ENCODE peak calls at places on chromosomes 7 and 10, in nine cellular contexts. T is T1000; B is pancreas; L is activated CD4-positive, alpha-beta T cell treated with anti-CD3 and anti-CD28 coated beads, Interleukin-2, amount 10 ng/mL, durations not matched to agents 7 days and 5 days; K is GM19239; N is NCI-H1417; U is MV-4-11; V is hepatocyte; Z is substantia nigra. C is an unnamed sample.

GRCh38 chr7:134375206-134375605 is 58.5 kb upstream of the SLC35B4 start:
- DNase-seq in T (no peak), B (no peak), N (no peak), U (no peak), Z (no peak), L (no peak), K (no peak), V (no peak), C (no peak)

GRCh38 chr10:128180843-128181242 is 54.6 kb upstream of the MKI67 start:
- DNase-seq in L (peak), Z (no peak), N (no peak), B (no peak), V (no peak), K (no peak), U (peak), T (no peak), C (no peak)

GRCh38 chr10:3067045-3067858 is at the start of gene PFKP:
- DNase-seq in U (peak), V (peak), L (peak), N (peak), Z (no peak), K (peak), B (no peak), T (no peak), C (no peak)

GRCh38 chr10:24360286-24361127 is 151.6 kb downstream of the KIAA1217 start:
- DNase-seq in T (peak), U (peak), Z (peak), K (peak), L (peak), V (peak), B (peak), N (peak), C (peak)

GRCh38 chr10:109824206-109824605 is 99.1 kb downstream of the XPNPEP1 start:
- DNase-seq in V (no peak), N (no peak), L (no peak), B (no peak), K (no peak), T (no peak), Z (no peak), U (no peak), C (no peak)

GRCh38 chr7:146090023-146090645 is 26.5 kb upstream of the CNTNAP2 start:
- DNase-seq in L (no peak), T (no peak), Z (no peak), B (no peak), N (peak), V (peak), K (peak), U (peak), C (no peak)

GRCh38 chr7:140042386-140042670 is 20.4 kb downstream of the PARP12 start:
- DNase-seq in V (no peak), U (peak), N (no peak), T (no peak), Z (no peak), K (no peak), B (no peak), L (no peak), C (no peak)

GRCh38 chr7:155009570-155010157 is 6.7 kb upstream of the PAXIP1 start:
- DNase-seq in V (no peak), B (no peak), K (no peak), U (peak), L (peak), N (no peak), T (no peak), Z (no peak), C (no peak)

GRCh38 chr10:86295791-86296190 is 70.8 kb downstream of the GRID1 start:
- DNase-seq in V (no peak), L (no peak), U (no peak), B (no peak), Z (no peak), N (no peak), K (no peak), T (no peak), C (no peak)

GRCh38 chr7:2517004-2517403 is 2.6 kb upstream of the LFNG start:
- DNase-seq in Z (no peak), T (peak), B (no peak), N (no peak), K (no peak), U (no peak), V (no peak), L (no peak), C (peak)

GRCh38 chr7:27423290-27423689 is 180.7 kb downstream of the EVX1 start:
- DNase-seq in U (no peak), V (peak), B (no peak), T (no peak), N (no peak), K (no peak), L (no peak), Z (no peak), C (no peak)

GRCh38 chr10:8986975-8987374 is 932.5 kb downstream of the GATA3 start:
- DNase-seq in Z (no peak), T (no peak), V (no peak), L (no peak), N (no peak), B (no peak), U (no peak), K (no peak), C (no peak)

GRCh38 chr7:137127806-137128205 is 215.7 kb downstream of the PTN start:
- DNase-seq in B (no peak), Z (no peak), V (no peak), N (no peak), L (no peak), U (no peak), K (no peak), T (no peak), C (no peak)

GRCh38 chr10:55091691-55092328 is 290.8 kb upstream of the PCDH15 start:
- DNase-seq in V (peak), K (no peak), Z (no peak), T (no peak), U (no peak), L (no peak), N (no peak), B (no peak), C (no peak)

GRCh38 chr7:105648561-105649401 is 67.5 kb upstream of the EFCAB10 start:
- DNase-seq in V (peak), U (no peak), L (no peak), K (no peak), B (peak), N (peak), Z (no peak), T (no peak), C (no peak)

GRCh38 chr10:132584081-132584480 is 46.5 kb downstream of the INPP5A start:
- DNase-seq in B (no peak), U (no peak), T (no peak), N (no peak), Z (no peak), K (no peak), V (no peak), L (no peak), C (no peak)

GRCh38 chr7:134827436-134827835 is 48.0 kb downstream of the CALD1 start:
- DNase-seq in T (no peak), N (no peak), B (no peak), U (no peak), L (no peak), K (no peak), V (no peak), Z (no peak), C (no peak)

GRCh38 chr7:16817536-16817935 is 12.7 kb upstream of the AGR2 start:
- DNase-seq in L (no peak), V (no peak), T (no peak), U (peak), N (peak), B (no peak), K (no peak), Z (no peak), C (no peak)

GRCh38 chr7:30970074-30970473 is 6.3 kb downstream of the GHRHR start:
- DNase-seq in N (no peak), U (no peak), K (no peak), Z (no peak), T (no peak), L (no peak), V (no peak), B (peak), C (no peak)

GRCh38 chr7:34155225-34155908 is 250.0 kb downstream of the BMPER start:
- DNase-seq in Z (no peak), N (no peak), T (peak), B (no peak), K (no peak), U (peak), L (no peak), V (peak), C (peak)

GRCh38 chr7:47609803-47610452 is 28.0 kb upstream of the TNS3 start:
- DNase-seq in K (no peak), L (no peak), V (no peak), U (no peak), B (no peak), Z (no peak), N (no peak), T (no peak), C (no peak)

GRCh38 chr7:158016171-158017087 is 571.2 kb downstream of the PTPRN2 start:
- DNase-seq in U (no peak), N (peak), K (no peak), V (peak), B (peak), Z (peak), L (no peak), T (no peak), C (no peak)